ENCODE peak calls at places on chromosomes 16 and 17, in six cellular contexts. Z, J, K, R, S and L are unnamed samples.

GRCh38 chr17:46090871-46091270 is 91.8 kb downstream of the STH start:
- DNase-seq in Z (no peak), J (no peak), K (no peak), R (no peak), S (no peak), L (no peak)

GRCh38 chr16:67312450-67313118 is 14.0 kb downstream of the KCTD19 start:
- DNase-seq in Z (no peak), J (peak; percentile 55), K (no peak), R (no peak), S (no peak), L (no peak)

GRCh38 chr16:50856991-50857390 is 115.1 kb downstream of the CYLD start:
- DNase-seq in Z (no peak), J (no peak), K (no peak), R (no peak), S (no peak), L (no peak)

GRCh38 chr16:53502331-53503269 is at the start of gene AKTIP:
- DNase-seq in Z (no peak), J (peak; percentile 54), K (peak; percentile 37), R (peak; percentile 29), S (no peak), L (no peak)

GRCh38 chr17:19762515-19762961 is 14.4 kb upstream of the ALDH3A1 start:
- DNase-seq in Z (no peak), J (peak; percentile 75), K (peak; percentile 75), R (peak; percentile 64), S (peak; percentile 77), L (peak; percentile 80)

GRCh38 chr16:49700222-49700927 is 155.5 kb downstream of the ZNF423 start:
- DNase-seq in Z (no peak), J (no peak), K (peak; percentile 36), R (no peak), S (peak; percentile 38), L (no peak)

GRCh38 chr16:64011650-64012049 is 1110.2 kb downstream of the CDH11 start:
- DNase-seq in Z (no peak), J (no peak), K (no peak), R (no peak), S (no peak), L (no peak)

GRCh38 chr16:58034128-58034685 is 8.7 kb downstream of the MMP15 start:
- DNase-seq in Z (no peak), J (no peak), K (no peak), R (no peak), S (no peak), L (no peak)

GRCh38 chr17:43908111-43908721 is 880 bp upstream of the MPP2 start:
- DNase-seq in Z (peak; percentile 18), J (no peak), K (peak; percentile 69), R (peak; percentile 32), S (peak; percentile 67), L (no peak)

GRCh38 chr16:86984286-86984685 is 332.9 kb downstream of the C16orf95 start:
- DNase-seq in Z (no peak), J (no peak), K (no peak), R (no peak), S (no peak), L (no peak)

GRCh38 chr17:1073241-1073962 is 76.5 kb downstream of the TIMM22 start:
- DNase-seq in Z (no peak), J (no peak), K (no peak), R (no peak), S (no peak), L (no peak)

GRCh38 chr16:15482068-15482747 is 47.8 kb downstream of the BMERB1 start:
- DNase-seq in Z (peak; percentile 95), J (peak; percentile 94), K (peak; percentile 19), R (no peak), S (no peak), L (peak; percentile 49)

GRCh38 chr16:27463741-27464662 is 62.0 kb downstream of the IL21R start:
- DNase-seq in Z (no peak), J (no peak), K (no peak), R (peak; percentile 57), S (no peak), L (no peak)

GRCh38 chr16:81843243-81843582 is 64.1 kb downstream of the PLCG2 start:
- DNase-seq in Z (no peak), J (no peak), K (no peak), R (no peak), S (no peak), L (no peak)

GRCh38 chr16:55490301-55490700 is 11.3 kb downstream of the MMP2 start:
- DNase-seq in Z (no peak), J (no peak), K (no peak), R (no peak), S (no peak), L (no peak)

GRCh38 chr17:39603304-39604016 is 4.3 kb downstream of the NEUROD2 start:
- DNase-seq in Z (no peak), J (no peak), K (no peak), R (no peak), S (no peak), L (no peak)

GRCh38 chr17:63445571-63446217 is 412 bp downstream of the CYB561 start:
- DNase-seq in Z (no peak), J (peak; percentile 66), K (no peak), R (peak; percentile 62), S (no peak), L (no peak)

GRCh38 chr17:8959312-8959918 is 6.1 kb downstream of the PIK3R5 start:
- DNase-seq in Z (no peak), J (no peak), K (no peak), R (no peak), S (no peak), L (peak; percentile 22)

GRCh38 chr16:4693956-4694663 is 748 bp downstream of the NUDT16L1 start:
- DNase-seq in Z (peak; percentile 8), J (peak; percentile 21), K (peak; percentile 49), R (peak; percentile 41), S (peak; percentile 58), L (peak; percentile 72)

GRCh38 chr16:49280022-49280741 is 1.5 kb downstream of the CBLN1 start:
- DNase-seq in Z (no peak), J (no peak), K (no peak), R (no peak), S (no peak), L (no peak)

GRCh38 chr16:58792188-58792587 is 58.1 kb upstream of the GOT2 start:
- DNase-seq in Z (no peak), J (no peak), K (no peak), R (no peak), S (no peak), L (no peak)

GRCh38 chr17:80474933-80475915 is 1.2 kb downstream of the NPTX1 start:
- DNase-seq in Z (no peak), J (no peak), K (no peak), R (no peak), S (no peak), L (no peak)

GRCh38 chr17:82269882-82270500 is 3.5 kb downstream of the CSNK1D start:
- DNase-seq in Z (no peak), J (no peak), K (no peak), R (no peak), S (no peak), L (no peak)
- TF ChIP-seq CTCF in Z (no peak), J (no peak), K (no peak), R (no peak), S (no peak), L (no peak)

GRCh38 chr16:20944861-20945390 is 44.4 kb downstream of the LYRM1 start:
- DNase-seq in Z (no peak), J (peak; percentile 25), K (no peak), R (peak; percentile 9), S (no peak), L (no peak)
- TF ChIP-seq CTCF in Z (no peak), J (no peak), K (peak; percentile 18), R (no peak), S (no peak), L (no peak)

DNA sequence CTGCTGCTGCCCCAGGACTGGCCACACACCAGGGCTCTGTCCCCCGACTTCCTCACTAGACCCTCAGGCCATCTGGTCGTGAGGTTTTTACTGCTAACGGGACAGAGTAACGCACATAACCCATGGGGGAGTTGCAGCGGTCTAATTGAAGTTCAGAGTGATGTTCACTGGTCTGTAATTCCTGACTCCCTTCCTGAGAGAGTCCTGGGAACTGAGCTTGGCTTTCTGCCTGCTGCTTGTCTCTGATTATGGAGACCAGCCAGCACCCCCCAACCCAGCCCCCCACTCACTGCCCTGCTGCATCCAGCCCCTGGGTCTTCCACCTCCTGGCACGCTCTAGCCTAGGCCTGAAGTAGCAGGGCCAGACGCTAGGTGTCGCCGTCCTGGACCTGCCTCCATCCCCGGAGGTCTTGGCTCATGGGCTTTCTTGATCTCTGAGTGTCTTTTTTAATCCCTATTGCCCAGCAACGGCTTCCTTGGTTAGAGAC is 192.9 kb downstream of the CCDC182 start:
- DNase-seq in Z (no peak), J (no peak), K (no peak), R (peak; percentile 26), S (peak; percentile 37), L (no peak)
- TF ChIP-seq CTCF in Z (peak; percentile 63), J (no peak), K (peak; percentile 54), R (no peak), S (peak; percentile 37), L (peak; percentile 73)

DNA sequence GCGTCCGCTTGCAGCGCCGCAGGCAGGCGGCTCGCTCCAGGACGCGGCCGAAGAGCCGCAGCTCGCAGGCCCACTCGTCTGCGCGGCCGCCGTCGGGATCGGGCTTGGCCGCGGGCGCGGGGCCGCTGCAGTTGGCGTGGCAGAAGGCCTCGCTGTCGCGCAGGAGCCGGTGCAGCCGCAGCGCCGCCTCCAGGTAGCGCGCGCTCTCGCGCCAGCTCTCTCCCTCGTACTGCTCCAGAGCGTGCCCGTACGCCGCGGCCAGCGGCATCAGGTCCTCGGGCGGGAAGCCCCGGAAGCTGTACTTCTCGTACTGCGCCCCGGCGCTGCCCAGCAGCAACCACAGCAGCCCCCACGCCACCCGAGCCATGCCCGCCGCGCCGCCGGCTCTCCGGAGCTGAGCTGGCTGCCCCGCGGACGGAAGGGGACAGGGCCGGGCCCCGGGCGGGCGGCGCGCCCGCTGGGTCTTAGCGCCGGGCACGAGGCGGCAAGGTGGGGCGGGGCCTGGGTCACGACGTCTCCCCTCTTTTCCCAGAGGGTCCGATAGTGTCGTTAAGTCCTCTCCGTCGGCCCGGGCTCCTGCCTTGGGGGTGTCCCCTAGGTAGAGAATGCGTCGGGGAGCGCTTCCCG is at the start of gene P3H4:
- DNase-seq in Z (no peak), J (peak; percentile 70), K (peak; percentile 78), R (peak; percentile 44), S (peak; percentile 83), L (peak; percentile 88)
- TF ChIP-seq CTCF in Z (peak; percentile 62), J (peak; percentile 52), K (peak; percentile 82), R (peak; percentile 68), S (peak; percentile 52), L (peak; percentile 72)

GRCh38 chr17:68863091-68863652 is 92.0 kb downstream of the ABCA8 start:
- DNase-seq in Z (no peak), J (no peak), K (no peak), R (no peak), S (no peak), L (no peak)
- TF ChIP-seq CTCF in Z (no peak), J (peak; percentile 39), K (no peak), R (no peak), S (no peak), L (peak; percentile 65)

DNA sequence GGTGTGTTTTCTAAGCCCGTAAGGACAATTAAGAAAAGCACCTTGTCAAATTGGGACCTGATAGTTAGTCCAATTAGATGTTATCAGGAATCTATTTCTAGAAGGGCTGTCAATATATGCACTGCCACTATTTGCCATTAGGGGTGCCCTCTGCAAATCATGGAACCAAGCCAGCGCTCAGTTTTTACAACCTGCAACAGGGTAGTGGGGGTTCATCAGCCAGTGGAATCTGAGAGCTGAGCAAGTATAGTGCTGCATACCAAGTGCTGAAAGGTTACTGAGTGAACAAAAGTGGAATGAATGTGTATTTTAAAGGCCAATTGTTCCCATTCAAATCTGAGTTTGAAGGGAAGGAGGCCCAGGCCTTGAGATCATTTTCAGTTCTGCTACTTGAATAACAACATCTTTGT is 10.4 kb downstream of the PRR11 start:
- DNase-seq in Z (no peak), J (peak; percentile 77), K (no peak), R (no peak), S (no peak), L (peak; percentile 62)
- TF ChIP-seq CTCF in Z (peak; percentile 69), J (peak; percentile 87), K (peak; percentile 51), R (peak; percentile 61), S (peak; percentile 39), L (peak; percentile 78)